ENCODE peak calls at places on chromosomes 16 and 17, in eight cellular contexts. T is GM13977, W is HFF-Myc, O is PC-3, R is fibroblast of mammary gland, J is DND-41, L is SK-N-SH, S is heart left ventricle. Z is an unnamed sample.

GRCh38 chr17:53749178-53749577 is 73.5 kb upstream of the KIF2B start:
- DNase-seq in T (no peak), W (no peak), O (peak), R (peak), J (no peak), L (no peak), S (no peak), Z (no peak)

GRCh38 chr16:89175280-89176146 is 4.0 kb downstream of the CDH15 start:
- DNase-seq in T (no peak), W (no peak), O (no peak), R (no peak), J (no peak), L (no peak), S (no peak), Z (no peak)

GRCh38 chr17:34413443-34414076 is 50.5 kb upstream of the CCL1 start:
- DNase-seq in T (no peak), W (no peak), O (no peak), R (peak), J (peak), L (no peak), S (no peak), Z (no peak)

GRCh38 chr16:50267651-50268050 is 1.3 kb downstream of the ADCY7 start:
- DNase-seq in T (no peak), W (no peak), O (no peak), R (no peak), J (peak), L (no peak), S (peak), Z (no peak)

GRCh38 chr17:45104907-45105624 is 27.2 kb downstream of the PLCD3 start:
- DNase-seq in T (no peak), W (no peak), O (no peak), R (no peak), J (no peak), L (peak), S (no peak), Z (no peak)

GRCh38 chr16:49556252-49557069 is 182.9 kb downstream of the C16orf78 start:
- DNase-seq in T (no peak), W (no peak), O (peak), R (peak), J (no peak), L (no peak), S (no peak), Z (no peak)

GRCh38 chr17:67995568-67996191 is 589 bp downstream of the C17orf58 start:
- DNase-seq in T (peak), W (no peak), O (peak), R (peak), J (no peak), L (peak), S (no peak), Z (no peak)

GRCh38 chr17:61354895-61355294 is 44.7 kb upstream of the TBX2 start:
- DNase-seq in T (no peak), W (no peak), O (no peak), R (no peak), J (no peak), L (no peak), S (no peak), Z (no peak)

GRCh38 chr17:9982159-9982558 is 77.1 kb upstream of the RCVRN start:
- DNase-seq in T (no peak), W (no peak), O (peak), R (no peak), J (no peak), L (no peak), S (no peak), Z (no peak)

GRCh38 chr16:1069154-1069553 is 3.4 kb upstream of the SSTR5 start:
- DNase-seq in T (no peak), W (no peak), O (no peak), R (no peak), J (no peak), L (no peak), S (no peak), Z (no peak)

GRCh38 chr17:78672880-78673371 is 95.7 kb upstream of the DNAH17 start:
- DNase-seq in T (no peak), W (no peak), O (no peak), R (no peak), J (no peak), L (no peak), S (no peak), Z (no peak)

GRCh38 chr17:27529230-27529796 is 73.1 kb downstream of the KSR1 start:
- DNase-seq in T (no peak), W (no peak), O (no peak), R (no peak), J (peak), L (peak), S (no peak), Z (no peak)

GRCh38 chr17:58414596-58414997 is 2.7 kb downstream of the RNF43 start:
- DNase-seq in T (no peak), W (no peak), O (peak), R (no peak), J (no peak), L (no peak), S (no peak), Z (no peak)

GRCh38 chr17:47715669-47716325 is 17.2 kb upstream of the TBX21 start:
- DNase-seq in T (no peak), W (no peak), O (no peak), R (no peak), J (no peak), L (no peak), S (no peak), Z (no peak)

GRCh38 chr17:47716381-47716780 is 16.7 kb upstream of the TBX21 start:
- DNase-seq in T (no peak), W (no peak), O (no peak), R (no peak), J (no peak), L (no peak), S (no peak), Z (no peak)

GRCh38 chr17:47718634-47719405 is 14.2 kb upstream of the TBX21 start:
- DNase-seq in T (no peak), W (no peak), O (no peak), R (no peak), J (no peak), L (no peak), S (no peak), Z (no peak)

GRCh38 chr17:47717845-47718621 is 15.0 kb upstream of the TBX21 start:
- DNase-seq in T (no peak), W (no peak), O (peak), R (peak), J (peak), L (no peak), S (no peak), Z (no peak)

DNA sequence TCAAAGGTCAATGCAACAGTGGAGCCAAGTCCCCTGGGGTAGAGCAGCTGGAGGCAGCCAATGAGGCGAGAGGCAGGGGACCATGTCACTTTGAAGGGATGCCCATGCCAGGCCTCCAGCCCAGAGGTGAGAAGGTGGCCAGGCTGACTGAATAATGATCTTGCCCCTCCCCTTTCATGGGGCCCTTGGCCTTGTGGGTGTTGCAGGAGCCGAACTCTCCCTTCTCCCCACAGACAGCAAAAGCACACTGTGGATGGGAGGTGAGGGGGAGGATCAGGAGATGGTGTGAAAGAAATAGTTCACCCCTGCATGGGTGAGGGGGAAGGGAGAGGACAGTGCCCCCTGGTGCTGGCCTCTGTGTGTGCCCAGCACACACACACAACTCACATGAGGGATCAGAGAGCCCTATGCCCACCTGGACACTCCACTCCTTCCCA is 15.8 kb upstream of the TBX21 start:
- DNase-seq in T (no peak), W (no peak), O (no peak), R (no peak), J (no peak), L (peak), S (no peak), Z (no peak)
- TF ChIP-seq CTCF in T (peak), W (peak), O (peak), R (peak), J (peak), L (peak), S (peak), Z (peak)

DNA sequence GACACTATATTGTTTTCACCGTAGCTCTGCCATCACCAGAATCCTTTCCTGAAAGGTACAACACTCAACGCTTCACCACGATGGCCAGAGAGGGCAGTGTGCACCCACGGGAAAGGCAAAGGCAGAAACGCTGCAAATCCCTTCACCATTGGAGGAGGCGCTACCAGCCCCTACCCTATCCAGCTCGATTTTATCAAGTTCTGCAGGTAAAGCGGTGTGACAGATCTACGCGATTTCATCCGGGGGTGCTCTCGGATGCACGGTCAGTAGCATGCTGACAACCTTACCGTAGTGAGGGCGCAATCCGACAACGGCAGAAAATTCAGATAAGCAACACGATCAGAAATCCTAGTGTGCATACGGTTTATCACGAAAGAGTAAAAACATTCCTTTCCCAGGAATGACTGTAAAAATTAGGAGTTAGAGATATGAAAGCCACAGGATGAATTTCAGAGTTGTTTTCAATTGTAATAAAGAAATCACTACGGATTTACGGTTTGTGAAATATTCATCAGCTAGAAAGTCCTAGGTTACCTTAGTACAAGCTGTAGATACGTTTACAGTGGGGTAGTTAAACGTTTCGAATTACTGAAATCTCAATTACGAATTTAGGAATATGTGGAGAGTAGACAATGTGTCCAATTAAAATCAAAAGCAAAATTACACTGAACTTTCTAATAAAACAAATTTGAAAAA is 1.8 kb downstream of the NETO2 start:
- DNase-seq in T (peak), W (peak), O (peak), R (peak), J (peak), L (peak), S (peak), Z (no peak)
- TF ChIP-seq CTCF in T (peak), W (peak), O (peak), R (peak), J (peak), L (peak), S (peak), Z (peak)

DNA sequence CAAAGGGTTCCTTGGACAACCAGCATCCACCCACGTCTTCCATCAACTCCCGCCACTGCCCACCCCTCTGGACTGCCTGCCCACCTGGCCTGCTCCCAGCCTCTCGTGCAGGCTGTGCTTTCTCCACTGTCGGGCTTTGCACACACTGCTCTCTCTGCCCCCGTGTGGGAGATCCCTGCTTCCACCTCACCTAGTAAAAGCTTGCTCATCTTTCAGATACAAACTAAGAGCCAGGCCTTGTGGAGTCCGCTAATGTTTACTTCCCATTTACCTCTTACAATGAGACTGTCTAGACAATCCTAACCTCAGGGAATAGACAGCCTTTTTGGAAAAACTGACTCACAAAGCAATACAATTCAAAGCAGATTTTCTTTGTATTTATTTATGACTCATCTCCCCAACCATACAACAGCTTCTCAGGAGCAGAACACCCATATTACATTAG is 67.6 kb downstream of the USP31 start:
- DNase-seq in T (no peak), W (peak), O (no peak), R (peak), J (no peak), L (peak), S (no peak), Z (no peak)
- TF ChIP-seq CTCF in T (no peak), W (peak), O (no peak), R (peak), J (no peak), L (peak), S (no peak), Z (no peak)

DNA sequence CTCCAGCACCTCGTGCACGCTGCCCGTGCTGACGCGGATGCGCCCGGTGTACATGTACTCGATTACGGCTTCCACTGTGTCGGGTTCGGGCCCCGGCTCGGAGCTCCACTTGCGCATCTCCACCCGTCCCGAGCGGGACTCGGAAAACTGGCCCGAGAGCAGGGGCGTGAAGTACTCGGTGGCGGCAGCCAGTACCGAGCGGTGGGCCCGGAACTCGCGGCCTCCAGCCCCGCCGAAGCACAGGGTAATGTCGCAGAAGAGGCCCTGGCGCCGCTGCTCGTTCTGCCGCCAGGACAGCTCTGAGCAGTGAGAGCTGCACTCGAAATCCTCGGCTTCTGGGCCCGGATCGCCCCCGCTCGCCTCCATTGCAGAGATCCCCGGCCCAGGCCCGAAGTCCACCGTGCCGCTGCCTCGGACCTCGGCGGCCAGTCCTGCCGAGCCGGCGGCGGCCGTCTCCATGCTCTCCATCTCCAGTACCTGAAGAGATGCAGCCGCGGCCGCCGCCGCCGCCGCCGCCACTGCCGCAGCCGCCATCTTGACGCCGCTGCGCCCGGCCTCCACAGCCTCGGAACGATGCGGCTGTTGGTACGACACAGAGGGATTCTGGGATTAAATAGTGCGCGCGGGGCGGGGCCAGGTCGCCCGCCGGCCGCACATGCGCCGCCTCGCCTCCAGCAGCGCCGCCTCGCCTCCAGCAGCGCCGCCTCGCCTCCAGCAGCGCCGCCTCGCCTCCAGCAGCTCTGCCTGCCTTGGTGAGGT is at the start of gene KLHL11:
- DNase-seq in T (peak), W (peak), O (peak), R (peak), J (peak), L (peak), S (peak), Z (peak)
- TF ChIP-seq CTCF in T (no peak), W (no peak), O (no peak), R (no peak), J (no peak), L (no peak), S (no peak), Z (no peak)

DNA sequence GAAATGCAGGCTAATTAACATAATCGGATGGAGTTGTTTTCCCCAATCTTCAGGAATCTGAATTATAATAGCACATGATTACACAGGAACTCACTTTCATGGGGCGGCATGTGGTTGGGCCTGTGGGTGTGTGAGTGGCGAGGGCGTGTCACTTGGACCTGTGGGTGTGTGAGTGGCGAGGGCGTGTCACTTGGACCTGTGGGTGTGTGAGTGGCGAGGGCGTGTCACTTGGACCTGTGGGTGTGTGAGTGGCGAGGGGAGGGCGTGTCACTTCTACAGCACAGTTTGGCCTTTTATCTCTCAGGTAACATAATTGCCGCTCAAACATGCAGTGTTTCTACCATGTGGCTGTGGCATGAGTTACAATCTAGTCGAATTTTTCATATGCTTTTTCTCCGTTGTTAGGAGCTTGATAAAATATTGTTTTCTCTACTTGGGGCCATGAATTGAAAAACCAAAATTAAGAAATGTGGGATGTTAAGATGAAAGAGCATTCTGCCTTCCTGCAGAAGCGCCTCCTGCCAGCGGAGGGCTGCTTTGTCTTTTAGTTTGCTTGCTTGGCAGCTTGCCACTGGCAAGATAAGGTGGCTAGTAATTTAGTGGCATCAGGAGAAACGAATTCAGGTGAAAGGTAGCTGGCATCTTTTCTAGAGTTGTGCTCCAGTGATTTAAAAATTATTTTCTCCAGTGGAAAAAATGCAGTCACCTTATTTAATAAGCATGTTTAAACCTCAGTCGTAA is 36.2 kb downstream of the USP10 start:
- DNase-seq in T (no peak), W (no peak), O (peak), R (no peak), J (no peak), L (peak), S (peak), Z (no peak)
- TF ChIP-seq CTCF in T (no peak), W (no peak), O (no peak), R (no peak), J (peak), L (no peak), S (no peak), Z (no peak)

GRCh38 chr17:81397314-81398169 is 2.3 kb downstream of the BAHCC1 start:
- DNase-seq in T (no peak), W (no peak), O (peak), R (peak), J (peak), L (peak), S (no peak), Z (no peak)
- TF ChIP-seq CTCF in T (no peak), W (peak), O (peak), R (no peak), J (no peak), L (peak), S (no peak), Z (no peak)

Z was measured in D721Med.